ENCODE peak calls at places on chromosomes 13 and 19, in five cellular contexts. L, A, I, Q and H are unnamed samples.

GRCh38 chr19:7007859-7008258 is 13.4 kb downstream of the MBD3L2B start:
- DNase-seq in Q (no peak), L (no peak), A (no peak), I (no peak), H (no peak)

GRCh38 chr19:28313633-28314032 is 899.3 kb downstream of the UQCRFS1 start:
- DNase-seq in I (no peak), Q (no peak), L (peak; percentile 32), A (no peak), H (no peak)

GRCh38 chr13:77029436-77029835 is 2.5 kb upstream of the FBXL3 start:
- DNase-seq in A (no peak), I (no peak), Q (no peak), L (no peak), H (no peak)

GRCh38 chr19:14089412-14089661 is 1.2 kb downstream of the SAMD1 start:
- DNase-seq in Q (no peak), A (no peak), I (no peak), L (no peak), H (no peak)

GRCh38 chr19:45780448-45781281 is 1.6 kb downstream of the DMPK start:
- DNase-seq in Q (no peak), L (no peak), I (no peak), A (no peak), H (no peak)

GRCh38 chr19:24033962-24034342 is 53.0 kb upstream of the ZNF254 start:
- DNase-seq in I (no peak), A (no peak), Q (peak; percentile 62), L (peak; percentile 52), H (peak; percentile 2)

GRCh38 chr13:80141114-80141849 is 199.6 kb downstream of the SPRY2 start:
- DNase-seq in A (no peak), I (no peak), Q (no peak), L (peak; percentile 24), H (no peak)

GRCh38 chr19:32316034-32316433 is 29.4 kb upstream of the ZNF507 start:
- DNase-seq in Q (no peak), I (no peak), L (no peak), A (no peak), H (no peak)

GRCh38 chr13:54194233-54195024 is 1165.8 kb downstream of the OLFM4 start:
- DNase-seq in Q (no peak), L (no peak), I (no peak), A (no peak), H (no peak)

GRCh38 chr19:40223135-40223822 is 3.2 kb downstream of the CCNP start:
- DNase-seq in Q (peak; percentile 67), I (peak; percentile 28), L (no peak), A (peak; percentile 35), H (no peak)

GRCh38 chr13:105273665-105274222 is 1261.7 kb downstream of the EFNB2 start:
- DNase-seq in A (no peak), Q (no peak), L (no peak), I (no peak), H (no peak)

GRCh38 chr13:66349945-66350344 is 880.2 kb downstream of the PCDH9 start:
- DNase-seq in A (no peak), Q (no peak), I (no peak), L (no peak), H (no peak)

GRCh38 chr19:16945364-16945714 is 56.5 kb downstream of the F2RL3 start:
- DNase-seq in I (no peak), Q (no peak), A (no peak), L (no peak), H (no peak)

GRCh38 chr13:100473493-100474044 is 115.0 kb downstream of the GGACT start:
- DNase-seq in I (no peak), Q (no peak), L (no peak), A (no peak), H (no peak)

DNA sequence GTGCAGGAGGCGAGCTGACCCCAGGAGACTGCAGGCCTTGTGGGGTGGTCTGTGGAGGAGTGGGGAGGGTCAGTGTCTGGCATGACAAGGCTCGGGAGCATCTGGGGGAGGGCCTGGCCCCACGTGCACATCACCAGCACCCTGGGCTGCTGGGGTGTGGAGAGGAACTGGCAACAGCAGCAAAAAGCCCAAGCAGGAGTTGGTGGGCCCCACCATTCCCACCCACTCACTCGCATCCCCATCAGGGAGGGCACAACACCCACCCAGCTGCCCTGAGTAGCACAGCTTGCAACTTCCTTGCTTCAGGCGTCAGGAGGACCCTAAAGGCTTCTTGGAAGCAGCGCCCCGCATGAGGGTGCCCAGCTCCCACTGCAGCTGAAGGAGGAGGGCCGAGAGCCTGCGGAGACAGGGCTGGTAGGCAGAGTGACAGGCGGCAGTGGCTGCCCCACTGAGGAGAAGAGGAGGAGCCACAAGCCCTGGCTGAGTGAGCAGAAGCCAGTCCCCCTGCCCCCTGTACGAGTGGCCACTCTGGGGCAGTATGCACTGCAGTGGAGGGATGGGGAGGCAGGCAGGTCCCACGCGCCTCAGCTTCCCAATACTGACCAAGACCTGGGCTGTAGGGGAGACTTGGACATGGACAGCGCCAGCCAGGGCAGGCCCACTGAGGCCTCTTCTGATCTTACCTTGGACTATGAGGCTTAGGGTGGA is 26.5 kb downstream of the ELL start:
- DNase-seq in L (no peak), A (no peak), Q (no peak), I (no peak), H (peak; percentile 31)
- H3K4me1 ChIP-seq in L (peaks cover 66% of the 10 kb centered on the region), A (peaks cover 63% of the 10 kb centered on the region), Q (peaks cover 12% of the 10 kb centered on the region), I (peaks cover 62% of the 10 kb centered on the region), H (peaks cover 94% of the 10 kb centered on the region)

GRCh38 chr19:2550431-2551171 is 74.7 kb downstream of the GADD45B start:
- DNase-seq in L (no peak), Q (no peak), A (no peak), I (no peak), H (no peak)
- H3K4me1 ChIP-seq in L (no peaks in the 10 kb centered on the region), Q (peaks cover 10% of the 10 kb centered on the region), A (peaks cover 12% of the 10 kb centered on the region), I (peaks cover 12% of the 10 kb centered on the region), H (peaks cover 11% of the 10 kb centered on the region)

GRCh38 chr13:110394371-110394841 is 87.3 kb downstream of the COL4A2 start:
- DNase-seq in L (no peak), A (no peak), Q (no peak), I (no peak), H (no peak)

GRCh38 chr13:110392510-110393233 is 85.6 kb downstream of the COL4A2 start:
- DNase-seq in I (no peak), L (no peak), A (no peak), Q (no peak), H (no peak)

GRCh38 chr13:110391273-110391672 is 84.2 kb downstream of the COL4A2 start:
- DNase-seq in A (no peak), Q (no peak), I (no peak), L (no peak), H (no peak)

GRCh38 chr13:110396476-110396875 is 89.4 kb downstream of the COL4A2 start:
- DNase-seq in L (no peak), A (no peak), I (no peak), Q (no peak), H (no peak)

GRCh38 chr13:110393761-110394160 is 86.7 kb downstream of the COL4A2 start:
- DNase-seq in L (no peak), Q (no peak), I (no peak), A (no peak), H (no peak)
- H3K4me1 ChIP-seq in L (peaks cover 7% of the 10 kb centered on the region), Q (peaks cover 15% of the 10 kb centered on the region), I (no peaks in the 10 kb centered on the region), A (no peaks in the 10 kb centered on the region), H (no peaks in the 10 kb centered on the region)

GRCh38 chr19:55648657-55649578 is 906 bp downstream of the CCDC106 start:
- DNase-seq in I (no peak), Q (no peak), L (no peak), A (no peak), H (no peak)

GRCh38 chr19:55649579-55650557 is 1.9 kb downstream of the CCDC106 start:
- DNase-seq in A (no peak), I (no peak), Q (no peak), L (no peak), H (no peak)

GRCh38 chr19:55646889-55647731 is 902 bp upstream of the CCDC106 start:
- DNase-seq in I (no peak), L (no peak), Q (no peak), A (no peak), H (no peak)

GRCh38 chr19:55645512-55645881 is 2.0 kb downstream of the ZNF581 start:
- DNase-seq in L (no peak), I (no peak), A (no peak), Q (no peak), H (no peak)

GRCh38 chr19:55647732-55648656 is at the start of gene CCDC106:
- DNase-seq in I (no peak), L (peak; percentile 69), A (peak; percentile 48), Q (peak; percentile 72), H (peak; percentile 72)
- H3K4me1 ChIP-seq in I (peaks cover 38% of the 10 kb centered on the region), L (peaks cover 45% of the 10 kb centered on the region), A (peaks cover 40% of the 10 kb centered on the region), Q (peaks cover 20% of the 10 kb centered on the region), H (peaks cover 27% of the 10 kb centered on the region)

GRCh38 chr13:113607477-113608245 is 23.1 kb downstream of the TFDP1 start:
- DNase-seq in I (no peak), Q (no peak), A (no peak), L (no peak), H (no peak)

GRCh38 chr13:113610266-113610665 is 25.7 kb downstream of the TFDP1 start:
- DNase-seq in Q (no peak), I (no peak), A (no peak), L (no peak), H (no peak)

GRCh38 chr13:113608246-113608635 is 23.7 kb downstream of the TFDP1 start:
- DNase-seq in Q (no peak), A (no peak), L (no peak), I (no peak), H (no peak)

GRCh38 chr13:113609616-113610015 is 25.1 kb downstream of the TFDP1 start:
- DNase-seq in Q (no peak), L (no peak), A (no peak), I (no peak), H (no peak)

DNA sequence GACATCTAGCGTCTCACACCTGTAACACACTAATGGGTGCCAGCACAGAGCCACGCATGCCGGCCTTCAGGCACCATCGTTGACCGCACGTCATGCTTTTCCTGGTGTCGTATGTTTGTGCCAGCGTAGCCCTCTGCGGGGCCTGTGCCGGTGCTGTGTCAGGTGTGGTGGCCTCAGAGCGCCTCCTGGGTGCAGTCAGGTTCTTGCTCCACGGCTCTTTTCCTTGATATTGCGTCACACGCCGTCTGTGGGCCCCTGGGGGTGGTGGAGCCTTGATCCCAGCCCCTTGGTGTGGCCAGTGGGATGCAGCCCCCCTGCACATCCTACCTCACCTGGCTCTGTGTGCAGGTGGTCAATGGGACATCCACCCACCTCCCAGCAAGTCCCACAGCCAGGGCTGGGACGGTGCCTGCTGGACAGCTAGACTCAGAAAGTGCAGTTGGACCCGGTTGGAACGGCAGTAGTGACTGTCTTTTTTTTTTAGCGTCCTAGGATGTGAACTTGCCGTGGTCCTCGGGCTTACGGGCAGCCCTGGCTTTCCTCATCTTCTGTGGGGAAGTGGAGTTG is 24.5 kb downstream of the TFDP1 start:
- DNase-seq in L (no peak), Q (no peak), A (no peak), I (no peak), H (no peak)
- H3K4me1 ChIP-seq in L (no peaks in the 10 kb centered on the region), Q (no peaks in the 10 kb centered on the region), A (peaks cover 4% of the 10 kb centered on the region), I (no peaks in the 10 kb centered on the region), H (no peaks in the 10 kb centered on the region)

DNA sequence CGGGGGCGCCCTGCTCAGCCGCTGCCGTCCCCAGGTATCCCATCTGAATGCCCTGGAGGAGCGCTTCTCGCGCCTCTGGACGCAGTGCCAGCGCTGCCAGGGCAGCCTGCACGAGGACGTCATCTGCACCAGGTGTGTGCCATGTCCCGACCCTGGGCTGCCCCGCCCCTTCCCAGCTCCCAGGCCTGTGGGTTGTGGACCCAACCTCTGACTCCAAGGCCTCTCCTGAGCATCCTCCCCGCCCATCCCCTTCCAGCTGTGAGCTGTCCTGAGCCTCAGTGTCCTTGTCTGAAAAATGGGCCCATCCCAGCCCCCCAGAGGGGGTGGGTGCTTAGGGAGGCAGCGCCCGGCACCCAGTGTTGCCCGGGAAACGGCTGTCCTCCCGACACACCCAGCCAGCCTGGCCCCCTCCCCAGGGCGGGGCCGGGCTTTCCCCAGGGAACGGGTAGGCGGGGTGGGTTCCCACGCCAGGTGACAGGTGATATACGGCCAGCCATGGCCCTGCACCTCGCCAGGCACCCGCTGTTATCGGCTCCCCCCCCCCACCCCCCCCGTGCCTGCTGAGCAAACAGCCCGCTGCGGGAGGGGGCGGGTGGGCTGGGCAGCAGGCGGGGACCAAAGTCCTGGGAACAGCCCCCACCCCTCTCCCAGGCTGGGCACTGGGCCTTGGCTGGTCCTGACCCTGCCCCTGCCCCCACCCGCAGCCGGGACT is 1.4 kb upstream of the SPIB start:
- DNase-seq in L (peak; percentile 53), A (no peak), I (no peak), Q (peak; percentile 57), H (no peak)
- H3K4me1 ChIP-seq in L (peaks cover 24% of the 10 kb centered on the region), A (no peaks in the 10 kb centered on the region), I (peaks cover 5% of the 10 kb centered on the region), Q (peaks cover 3% of the 10 kb centered on the region), H (no peaks in the 10 kb centered on the region)